ENCODE peak calls at places on chromosomes 3 and 15, in four cellular contexts. Q, Y, N and U are unnamed samples.

GRCh38 chr3:112615942-112616731 is 24.8 kb downstream of the CCDC80 start:
- DNase-seq in Q (no peak), Y (no peak), N (peak), U (no peak)

GRCh38 chr15:81279621-81280051 is 44.3 kb downstream of the STARD5 start:
- DNase-seq in Q (no peak), Y (no peak), N (peak), U (no peak)

GRCh38 chr15:58498821-58499580 is 67.2 kb downstream of the LIPC start:
- DNase-seq in Q (no peak), Y (peak), N (peak), U (no peak)

GRCh38 chr15:40064231-40064894 is 25.4 kb upstream of the SRP14 start:
- DNase-seq in Q (no peak), Y (peak), N (peak), U (no peak)

GRCh38 chr3:178443634-178444033 is 92.6 kb upstream of the KCNMB2 start:
- DNase-seq in Q (no peak), Y (no peak), N (peak), U (peak)

GRCh38 chr3:151425640-151426336 is 35.1 kb downstream of the IGSF10 start:
- DNase-seq in Q (no peak), Y (no peak), N (no peak), U (no peak)

GRCh38 chr15:42891569-42891968 is 29.0 kb downstream of the TTBK2 start:
- DNase-seq in Q (no peak), Y (peak), N (peak), U (no peak)

GRCh38 chr3:139758654-139759291 is 81.0 kb upstream of the NMNAT3 start:
- DNase-seq in Q (no peak), Y (no peak), N (peak), U (peak)

GRCh38 chr3:125375950-125376679 is 990 bp upstream of the ZNF148 start:
- DNase-seq in Q (no peak), Y (no peak), N (no peak), U (no peak)

GRCh38 chr3:131091768-131092167 is 65.1 kb downstream of the NEK11 start:
- DNase-seq in Q (no peak), Y (no peak), N (no peak), U (no peak)

GRCh38 chr3:46536758-46537157 is 29.3 kb downstream of the LRRC2 start:
- DNase-seq in Q (no peak), Y (no peak), N (no peak), U (no peak)

GRCh38 chr3:165643433-165643824 is 193.8 kb downstream of the BCHE start:
- DNase-seq in Q (no peak), Y (no peak), N (peak), U (peak)

GRCh38 chr3:133490468-133491351 is 82.8 kb upstream of the CDV3 start:
- DNase-seq in Q (no peak), Y (no peak), N (no peak), U (no peak)

GRCh38 chr3:80771085-80771484 is 990.4 kb downstream of the GBE1 start:
- DNase-seq in Q (no peak), Y (no peak), N (peak), U (no peak)

GRCh38 chr15:98799461-98799971 is 151.2 kb downstream of the IGF1R start:
- DNase-seq in Q (peak), Y (no peak), N (peak), U (no peak)

GRCh38 chr3:14138878-14139659 is 14.2 kb downstream of the TMEM43 start:
- DNase-seq in Q (peak), Y (no peak), N (no peak), U (no peak)

GRCh38 chr15:51731549-51732267 is 5.7 kb downstream of the LYSMD2 start:
- DNase-seq in Q (no peak), Y (no peak), N (peak), U (no peak)
- H3K4me3 ChIP-seq in Q (peak), Y (no peak), N (no peak), U (no peak)

GRCh38 chr3:66453525-66454463 is 47.0 kb downstream of the LRIG1 start:
- DNase-seq in Q (no peak), Y (no peak), N (no peak), U (no peak)
- H3K4me3 ChIP-seq in Q (no peak), Y (no peak), N (no peak), U (no peak)

GRCh38 chr3:9403463-9403862 is 6.0 kb downstream of the SETD5 start:
- DNase-seq in Q (no peak), Y (no peak), N (no peak), U (no peak)
- H3K4me3 ChIP-seq in Q (no peak), Y (no peak), N (no peak), U (no peak)

GRCh38 chr15:65610871-65611718 is at the start of gene INTS14:
- DNase-seq in Q (peak), Y (peak), N (peak), U (peak)
- H3K4me3 ChIP-seq in Q (peak), Y (peak), N (peak), U (peak)

DNA sequence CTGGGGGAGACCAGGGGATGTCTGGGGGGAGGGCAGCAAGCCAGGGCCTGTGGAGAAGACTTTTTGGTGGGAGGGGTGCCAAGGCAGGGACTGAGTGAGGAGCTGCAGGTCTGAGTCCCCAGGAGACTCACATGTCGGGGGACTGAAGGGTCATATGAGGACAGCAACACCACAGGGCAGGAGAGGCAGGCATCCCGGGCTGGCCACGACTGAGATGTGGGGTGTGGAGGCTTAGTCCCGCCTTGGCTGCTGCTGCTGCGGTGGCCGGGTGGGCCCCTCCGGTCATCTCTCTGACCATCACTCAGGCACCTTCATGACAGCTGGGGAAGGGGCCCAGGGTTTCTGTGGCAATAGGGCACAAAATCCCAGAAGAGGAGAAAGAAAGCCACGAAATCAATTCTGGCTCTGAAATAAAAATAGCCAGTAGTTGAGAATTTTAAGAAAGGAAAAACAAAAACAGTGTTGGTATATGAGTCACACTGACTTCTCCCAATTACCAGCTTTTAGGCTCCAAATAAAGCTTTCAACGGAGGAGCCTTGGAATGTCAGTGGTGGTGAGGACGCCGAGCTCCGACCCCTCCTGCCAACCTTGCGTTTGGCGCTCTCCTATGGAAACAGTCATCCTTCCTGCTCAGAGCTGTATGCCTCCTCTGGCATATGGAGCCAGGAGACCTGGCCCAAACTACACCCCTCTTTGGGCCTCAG is 52.9 kb upstream of the ITGA11 start:
- DNase-seq in Q (no peak), Y (peak), N (peak), U (no peak)
- H3K4me3 ChIP-seq in Q (peak), Y (peak), N (no peak), U (no peak)

DNA sequence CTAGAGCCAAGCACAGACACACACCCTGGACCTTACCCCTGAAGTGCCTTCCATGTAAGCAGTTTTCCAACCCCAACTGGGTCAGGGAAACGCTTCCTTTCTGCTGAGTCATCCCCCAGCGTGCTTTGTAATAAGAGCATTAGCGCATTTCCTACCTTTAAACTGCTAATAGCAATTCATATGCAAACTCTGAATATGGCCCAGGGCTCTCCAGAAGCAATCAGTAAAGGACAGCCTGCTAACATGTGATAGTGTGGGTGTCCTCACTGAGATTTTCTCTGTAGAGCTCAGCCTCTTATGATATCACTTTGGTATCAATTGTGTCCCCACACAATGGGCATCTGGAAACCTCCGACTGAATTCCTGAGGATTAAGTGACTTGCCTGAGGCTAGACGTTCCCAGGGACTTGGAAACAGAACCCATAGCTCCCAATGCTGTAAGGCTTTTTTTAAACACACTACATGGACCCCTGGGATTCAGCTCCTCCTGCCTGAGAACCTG is 5.6 kb downstream of the GABRB3 start:
- DNase-seq in Q (no peak), Y (no peak), N (no peak), U (no peak)
- H3K4me3 ChIP-seq in Q (no peak), Y (no peak), N (no peak), U (no peak)

GRCh38 chr3:102505542-102505941 is 70.7 kb downstream of the ZPLD1 start:
- DNase-seq in Q (no peak), Y (no peak), N (no peak), U (no peak)
- H3K4me3 ChIP-seq in Q (no peak), Y (no peak), N (no peak), U (no peak)

GRCh38 chr3:77446084-77446483 is 406.2 kb downstream of the ROBO2 start:
- DNase-seq in Q (no peak), Y (no peak), N (no peak), U (no peak)

GRCh38 chr3:77449459-77449858 is 409.6 kb downstream of the ROBO2 start:
- DNase-seq in Q (no peak), Y (no peak), N (no peak), U (peak)
- H3K4me3 ChIP-seq in Q (no peak), Y (no peak), N (no peak), U (no peak)

DNA sequence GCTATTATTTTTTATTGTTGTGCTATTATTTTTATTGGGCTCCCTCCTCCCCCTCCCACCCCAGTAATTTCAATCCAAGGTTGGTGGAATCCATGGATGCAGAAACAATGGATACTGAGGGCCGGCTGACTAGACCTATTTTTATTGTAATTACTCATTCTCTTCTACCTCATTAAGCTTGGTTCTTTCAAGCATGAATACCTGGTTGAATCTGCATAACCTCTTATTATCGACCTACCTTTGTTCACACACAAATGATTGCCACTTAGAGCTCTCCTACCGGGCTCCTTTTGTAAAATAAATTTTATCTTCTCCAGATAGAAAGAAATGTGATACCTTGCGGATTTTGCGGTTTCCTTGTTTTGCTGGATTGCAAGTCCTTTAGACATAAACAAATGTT is 31.6 kb downstream of the BTD start:
- DNase-seq in Q (no peak), Y (no peak), N (no peak), U (no peak)
- H3K4me3 ChIP-seq in Q (no peak), Y (no peak), N (no peak), U (no peak)